ENCODE peak calls at places on chromosomes 7 and 10, in six cellular contexts. One of them, this sample, is unnamed.

GRCh38 chr10:61961278-61961677 is 59.8 kb downstream of the ARID5B start:
- DNase-seq in heart right ventricle: no peak
- DNase-seq in endothelial cell: no peak
- DNase-seq in stimulated activated CD4-positive, alpha-beta T cell treated with anti-CD3 and anti-CD28 coated beads, Interleukin-15, amount 100 ng/mL, for 24 hours: no peak
- DNase-seq in EH: no peak
- DNase-seq in testis: no peak
- DNase-seq in this sample: no peak

GRCh38 chr10:14543048-14543903 is 212.6 kb upstream of the FRMD4A start:
- DNase-seq in heart right ventricle: no peak
- DNase-seq in endothelial cell: no peak
- DNase-seq in stimulated activated CD4-positive, alpha-beta T cell treated with anti-CD3 and anti-CD28 coated beads, Interleukin-15, amount 100 ng/mL, for 24 hours: peak; percentile 48
- DNase-seq in EH: peak; percentile 35
- DNase-seq in testis: peak; percentile 54
- DNase-seq in this sample: peak; percentile 47

GRCh38 chr7:6516387-6516983 is 34.8 kb downstream of the GRID2IP start:
- DNase-seq in heart right ventricle: peak; percentile 77
- DNase-seq in endothelial cell: peak; percentile 83
- DNase-seq in stimulated activated CD4-positive, alpha-beta T cell treated with anti-CD3 and anti-CD28 coated beads, Interleukin-15, amount 100 ng/mL, for 24 hours: peak; percentile 83
- DNase-seq in EH: peak; percentile 86
- DNase-seq in testis: peak; percentile 91
- DNase-seq in this sample: peak; percentile 93

GRCh38 chr10:110176626-110177025 is 30.8 kb upstream of the MXI1 start:
- DNase-seq in heart right ventricle: no peak
- DNase-seq in endothelial cell: no peak
- DNase-seq in stimulated activated CD4-positive, alpha-beta T cell treated with anti-CD3 and anti-CD28 coated beads, Interleukin-15, amount 100 ng/mL, for 24 hours: no peak
- DNase-seq in EH: no peak
- DNase-seq in testis: peak; percentile 47
- DNase-seq in this sample: no peak

GRCh38 chr7:150976529-150977381 is 1.4 kb downstream of the KCNH2 start:
- DNase-seq in heart right ventricle: peak; percentile 65
- DNase-seq in endothelial cell: no peak
- DNase-seq in stimulated activated CD4-positive, alpha-beta T cell treated with anti-CD3 and anti-CD28 coated beads, Interleukin-15, amount 100 ng/mL, for 24 hours: no peak
- DNase-seq in EH: no peak
- DNase-seq in testis: peak; percentile 90
- DNase-seq in this sample: no peak

GRCh38 chr7:94301024-94301588 is 93.6 kb upstream of the COL1A2 start:
- DNase-seq in heart right ventricle: peak; percentile 66
- DNase-seq in endothelial cell: peak; percentile 26
- DNase-seq in stimulated activated CD4-positive, alpha-beta T cell treated with anti-CD3 and anti-CD28 coated beads, Interleukin-15, amount 100 ng/mL, for 24 hours: no peak
- DNase-seq in EH: peak; percentile 99
- DNase-seq in testis: peak; percentile 78
- DNase-seq in this sample: peak; percentile 37

GRCh38 chr7:97418312-97418711 is 300.8 kb downstream of the SDHAF3 start:
- DNase-seq in heart right ventricle: no peak
- DNase-seq in endothelial cell: peak; percentile 15
- DNase-seq in stimulated activated CD4-positive, alpha-beta T cell treated with anti-CD3 and anti-CD28 coated beads, Interleukin-15, amount 100 ng/mL, for 24 hours: peak; percentile 1
- DNase-seq in EH: no peak
- DNase-seq in testis: peak; percentile 33
- DNase-seq in this sample: no peak

GRCh38 chr7:7969306-7970112 is 913 bp downstream of the GLCCI1 start:
- DNase-seq in heart right ventricle: peak; percentile 28
- DNase-seq in endothelial cell: peak; percentile 29
- DNase-seq in stimulated activated CD4-positive, alpha-beta T cell treated with anti-CD3 and anti-CD28 coated beads, Interleukin-15, amount 100 ng/mL, for 24 hours: peak; percentile 61
- DNase-seq in EH: peak; percentile 57
- DNase-seq in testis: peak; percentile 38
- DNase-seq in this sample: peak; percentile 72

GRCh38 chr10:61139230-61139928 is 195.4 kb upstream of the RHOBTB1 start:
- DNase-seq in heart right ventricle: no peak
- DNase-seq in endothelial cell: no peak
- DNase-seq in stimulated activated CD4-positive, alpha-beta T cell treated with anti-CD3 and anti-CD28 coated beads, Interleukin-15, amount 100 ng/mL, for 24 hours: no peak
- DNase-seq in EH: peak; percentile 6
- DNase-seq in testis: no peak
- DNase-seq in this sample: no peak

GRCh38 chr7:108525327-108525984 is 479 bp downstream of the PNPLA8 start:
- DNase-seq in heart right ventricle: peak; percentile 85
- DNase-seq in endothelial cell: no peak
- DNase-seq in stimulated activated CD4-positive, alpha-beta T cell treated with anti-CD3 and anti-CD28 coated beads, Interleukin-15, amount 100 ng/mL, for 24 hours: peak; percentile 75
- DNase-seq in EH: peak; percentile 89
- DNase-seq in testis: peak; percentile 85
- DNase-seq in this sample: no peak

This sample was measured in G401.